ENCODE peak calls at places on chromosomes 3 and 15, in five cellular contexts. N is GM03348; G is effector CD4-positive, alpha-beta T cell; Y is kidney tubule cell; M is gastrocnemius medialis. W is an unnamed sample.
A peak's percentile ranks its signal among the peaks of the same experiment; 100 is the strongest.

GRCh38 chr15:69747193-69747592 is 294.6 kb downstream of the RPLP1 start:
- DNase-seq in N (no peak), M (no peak), Y (no peak), G (no peak), W (no peak)

GRCh38 chr15:101124731-101125558 is 126.9 kb downstream of the CHSY1 start:
- DNase-seq in M (no peak), G (no peak), N (peak; percentile 56), Y (peak; percentile 27), W (peak; percentile 68)

GRCh38 chr15:83352124-83352523 is 67.7 kb upstream of the BNC1 start:
- DNase-seq in M (no peak), G (no peak), N (no peak), Y (no peak), W (no peak)

GRCh38 chr15:45801543-45801942 is 166.7 kb downstream of the SQOR start:
- DNase-seq in Y (no peak), M (no peak), G (no peak), N (no peak), W (no peak)

GRCh38 chr3:115709135-115709534 is 85.8 kb downstream of the GAP43 start:
- DNase-seq in G (no peak), M (no peak), N (no peak), Y (no peak), W (no peak)

GRCh38 chr3:42654331-42655201 is 1.1 kb downstream of the ZBTB47 start:
- DNase-seq in N (peak; percentile 91), Y (peak; percentile 60), M (no peak), G (no peak), W (peak; percentile 24)

GRCh38 chr3:127073931-127074820 is 91.3 kb downstream of the PLXNA1 start:
- DNase-seq in M (no peak), G (no peak), N (peak; percentile 65), Y (no peak), W (peak; percentile 48)

GRCh38 chr3:174659516-174659915 is 199.6 kb upstream of the NAALADL2 start:
- DNase-seq in N (no peak), Y (no peak), G (no peak), M (no peak), W (no peak)

GRCh38 chr15:74420193-74420905 is 13.4 kb downstream of the SEMA7A start:
- DNase-seq in G (no peak), Y (peak; percentile 84), N (no peak), M (peak; percentile 25), W (no peak)

GRCh38 chr3:104438761-104439160 is 927.9 kb upstream of the ALCAM start:
- DNase-seq in G (no peak), Y (no peak), M (no peak), N (no peak), W (no peak)

GRCh38 chr3:37779289-37780152 is 82.2 kb upstream of the CTDSPL start:
- DNase-seq in N (peak; percentile 86), G (no peak), M (no peak), Y (peak; percentile 80), W (peak; percentile 79)

GRCh38 chr3:5231067-5231466 is 43.6 kb downstream of the EDEM1 start:
- DNase-seq in G (no peak), M (no peak), Y (no peak), N (no peak), W (no peak)

GRCh38 chr3:160152638-160153037 is 72.6 kb upstream of the C3orf80 start:
- DNase-seq in Y (no peak), N (no peak), M (no peak), G (no peak), W (no peak)

GRCh38 chr3:62319570-62320243 is 53.6 kb downstream of the FEZF2 start:
- DNase-seq in M (no peak), G (no peak), Y (no peak), N (no peak), W (peak; percentile 76)

GRCh38 chr3:159229161-159229560 is 427.3 kb downstream of the MFSD1 start:
- DNase-seq in M (no peak), N (no peak), Y (no peak), G (no peak), W (no peak)

GRCh38 chr15:76460347-76460746 is 123.8 kb downstream of the ISL2 start:
- DNase-seq in M (no peak), Y (no peak), G (no peak), N (no peak), W (no peak)

GRCh38 chr15:69703495-69704187 is 251.0 kb downstream of the RPLP1 start:
- DNase-seq in M (no peak), Y (no peak), G (no peak), N (no peak), W (no peak)

GRCh38 chr3:123081718-123082369 is 15.0 kb downstream of the PDIA5 start:
- DNase-seq in G (no peak), Y (no peak), N (no peak), M (no peak), W (no peak)

GRCh38 chr3:142929109-142929508 is 34.4 kb downstream of the PAQR9 start:
- DNase-seq in Y (peak; percentile 66), G (no peak), M (peak; percentile 24), N (peak; percentile 38), W (peak; percentile 83)

GRCh38 chr15:25250906-25251622 is 187.8 kb downstream of the UBE3A start:
- DNase-seq in N (peak; percentile 4), G (no peak), M (no peak), Y (no peak), W (no peak)

GRCh38 chr3:81419196-81419595 is 342.2 kb downstream of the GBE1 start:
- DNase-seq in M (no peak), Y (peak; percentile 21), N (peak; percentile 45), G (no peak), W (peak; percentile 26)

GRCh38 chr15:45185903-45186770 is 1.6 kb downstream of the SHF start:
- DNase-seq in Y (no peak), M (no peak), G (no peak), N (peak; percentile 49), W (no peak)

GRCh38 chr3:184380627-184381260 is 890 bp downstream of the CHRD start:
- DNase-seq in G (no peak), Y (no peak), N (peak; percentile 29), M (no peak), W (no peak)

GRCh38 chr3:132721479-132722164 is 587 bp downstream of the NPHP3 start:
- DNase-seq in Y (peak; percentile 77), G (no peak), N (peak; percentile 70), M (peak; percentile 44), W (peak; percentile 56)

GRCh38 chr3:107674371-107674770 is 151.6 kb downstream of the BBX start:
- DNase-seq in N (no peak), Y (peak; percentile 64), G (no peak), M (no peak), W (peak; percentile 76)

GRCh38 chr3:67692621-67693020 is 38.2 kb upstream of the SUCLG2 start:
- DNase-seq in Y (no peak), M (no peak), N (no peak), G (no peak), W (no peak)

GRCh38 chr3:29686889-29687592 is 406.2 kb downstream of the RBMS3 start:
- DNase-seq in G (no peak), N (peak; percentile 11), Y (peak; percentile 41), M (no peak), W (no peak)

GRCh38 chr3:46566040-46566631 is at the start of gene LRRC2:
- DNase-seq in Y (peak; percentile 31), M (peak; percentile 92), G (no peak), N (peak; percentile 90), W (peak; percentile 50)